ENCODE peak calls at places on chromosome 21, in eight cellular contexts. R, Y, L, M, H, T, Z and F are unnamed samples. For H3K4me1 and H3K9me3, the result is how much of the 10 kb centered on the place peaks cover.

GRCh38 chr21:26432410-26432809 is 140.7 kb downstream of the CYYR1 start:
- DNase-seq in H (no peak), Y (no peak), T (no peak), Z (no peak), M (no peak), L (no peak), R (no peak), F (no peak)

GRCh38 chr21:21373969-21374368 is 375.8 kb downstream of the NCAM2 start:
- DNase-seq in H (no peak), R (peak), M (no peak), T (no peak), Z (no peak), L (no peak), Y (peak), F (no peak)

GRCh38 chr21:38308010-38308784 is 51.4 kb downstream of the KCNJ15 start:
- DNase-seq in L (no peak), Y (peak), H (peak), M (no peak), T (no peak), Z (peak), R (peak), F (no peak)

GRCh38 chr21:36504067-36505058 is 24.4 kb upstream of the CLDN14 start:
- DNase-seq in H (no peak), R (peak), L (peak), Z (no peak), Y (peak), M (no peak), T (no peak), F (peak)

GRCh38 chr21:26273686-26274313 is 103.2 kb upstream of the APP start:
- DNase-seq in H (no peak), Y (no peak), L (no peak), Z (no peak), M (no peak), R (no peak), T (no peak), F (no peak)

GRCh38 chr21:15061284-15061683 is 3.5 kb downstream of the NRIP1 start:
- DNase-seq in Y (no peak), L (no peak), R (no peak), M (no peak), H (no peak), T (no peak), Z (no peak), F (no peak)

GRCh38 chr21:29125199-29125598 is 5.2 kb upstream of the MAP3K7CL start:
- DNase-seq in H (no peak), Y (no peak), L (no peak), R (no peak), Z (no peak), T (no peak), M (no peak), F (no peak)

GRCh38 chr21:38487906-38488639 is 10.2 kb downstream of the ERG start:
- DNase-seq in T (no peak), L (no peak), M (no peak), R (no peak), H (no peak), Z (no peak), Y (no peak), F (no peak)

GRCh38 chr21:46129846-46130651 is 25.3 kb downstream of the FTCD start:
- DNase-seq in Z (no peak), R (no peak), L (no peak), T (peak), M (no peak), H (peak), Y (no peak), F (no peak)

GRCh38 chr21:28018741-28019669 is 973.7 kb downstream of the LTN1 start:
- DNase-seq in Y (no peak), R (peak), H (no peak), T (peak), M (no peak), Z (no peak), L (no peak), F (no peak)

GRCh38 chr21:23452384-23453083 is 2154.7 kb downstream of the MRPL39 start:
- DNase-seq in R (no peak), T (no peak), Z (no peak), M (no peak), H (no peak), Y (no peak), L (no peak), F (peak)

GRCh38 chr21:38504056-38504455 is 5.8 kb upstream of the ERG start:
- DNase-seq in R (peak), H (no peak), Y (no peak), Z (no peak), L (no peak), T (no peak), M (no peak), F (no peak)

GRCh38 chr21:36730291-36731281 is 31.7 kb downstream of the SIM2 start:
- DNase-seq in T (no peak), L (no peak), R (no peak), Y (no peak), M (no peak), H (peak), Z (no peak), F (no peak)

GRCh38 chr21:25952306-25952705 is 217.5 kb downstream of the GABPA start:
- DNase-seq in M (no peak), T (no peak), Z (no peak), L (peak), Y (no peak), R (no peak), H (no peak), F (no peak)

GRCh38 chr21:32726742-32727477 is 903 bp downstream of the SYNJ1 start:
- DNase-seq in L (peak), H (no peak), T (no peak), M (no peak), Y (peak), Z (no peak), R (peak), F (no peak)

GRCh38 chr21:32378956-32379355 is 13.9 kb downstream of the URB1 start:
- DNase-seq in L (no peak), H (peak), Z (no peak), Y (peak), M (no peak), T (peak), R (peak), F (no peak)

GRCh38 chr21:30733026-30733425 is 14.0 kb downstream of the KRTAP21-2 start:
- DNase-seq in H (no peak), T (no peak), Z (no peak), M (no peak), R (no peak), L (peak), Y (no peak), F (no peak)

GRCh38 chr21:17611414-17612022 is 1.2 kb downstream of the BTG3 start:
- DNase-seq in M (peak), Z (peak), L (peak), R (peak), Y (peak), T (peak), H (peak), F (no peak)

GRCh38 chr21:26587621-26588260 is 14.7 kb upstream of the CYYR1 start:
- DNase-seq in H (no peak), Z (no peak), T (no peak), M (no peak), L (peak), R (peak), Y (peak), F (no peak)

GRCh38 chr21:34520769-34521508 is 8.9 kb upstream of the KCNE1 start:
- DNase-seq in T (no peak), Z (no peak), M (no peak), Y (no peak), L (no peak), R (no peak), H (no peak), F (no peak)

GRCh38 chr21:34522284-34522683 is 10.3 kb upstream of the KCNE1 start:
- DNase-seq in T (no peak), L (no peak), M (no peak), H (no peak), Z (no peak), R (no peak), Y (no peak), F (no peak)

GRCh38 chr21:34519694-34520093 is 7.7 kb upstream of the KCNE1 start:
- DNase-seq in H (no peak), M (no peak), L (no peak), Z (no peak), R (no peak), T (no peak), Y (no peak), F (no peak)

GRCh38 chr21:34523019-34523418 is 11.0 kb upstream of the KCNE1 start:
- DNase-seq in M (no peak), R (no peak), T (no peak), H (no peak), Z (no peak), Y (no peak), L (no peak), F (no peak)

DNA sequence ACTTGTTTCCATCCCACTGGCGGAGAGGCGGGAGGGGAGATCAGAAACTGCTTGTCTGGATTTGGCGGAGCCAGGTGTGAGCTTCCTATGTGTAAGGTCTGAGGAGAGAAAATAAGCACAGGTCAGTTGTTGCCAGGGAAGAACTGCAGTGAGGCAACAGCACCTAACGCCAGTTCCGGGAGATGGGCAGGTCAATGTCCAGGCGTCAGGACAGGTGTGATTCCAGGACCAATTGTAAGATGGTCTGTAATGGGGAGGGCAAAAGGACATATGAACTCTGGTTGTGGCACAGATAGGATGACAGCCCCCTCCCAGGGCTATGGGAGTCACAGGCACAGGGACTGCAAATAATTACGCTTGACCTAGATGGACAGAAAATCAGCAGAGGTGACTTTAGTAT is 9.6 kb upstream of the KCNE1 start:
- DNase-seq in H (no peak), Y (no peak), T (no peak), R (no peak), Z (no peak), M (no peak), L (no peak), F (no peak)
- H3K27ac ChIP-seq in H (no peak), Y (no peak), T (no peak), R (no peak), Z (no peak), M (no peak), L (no peak), F (no peak)

DNA sequence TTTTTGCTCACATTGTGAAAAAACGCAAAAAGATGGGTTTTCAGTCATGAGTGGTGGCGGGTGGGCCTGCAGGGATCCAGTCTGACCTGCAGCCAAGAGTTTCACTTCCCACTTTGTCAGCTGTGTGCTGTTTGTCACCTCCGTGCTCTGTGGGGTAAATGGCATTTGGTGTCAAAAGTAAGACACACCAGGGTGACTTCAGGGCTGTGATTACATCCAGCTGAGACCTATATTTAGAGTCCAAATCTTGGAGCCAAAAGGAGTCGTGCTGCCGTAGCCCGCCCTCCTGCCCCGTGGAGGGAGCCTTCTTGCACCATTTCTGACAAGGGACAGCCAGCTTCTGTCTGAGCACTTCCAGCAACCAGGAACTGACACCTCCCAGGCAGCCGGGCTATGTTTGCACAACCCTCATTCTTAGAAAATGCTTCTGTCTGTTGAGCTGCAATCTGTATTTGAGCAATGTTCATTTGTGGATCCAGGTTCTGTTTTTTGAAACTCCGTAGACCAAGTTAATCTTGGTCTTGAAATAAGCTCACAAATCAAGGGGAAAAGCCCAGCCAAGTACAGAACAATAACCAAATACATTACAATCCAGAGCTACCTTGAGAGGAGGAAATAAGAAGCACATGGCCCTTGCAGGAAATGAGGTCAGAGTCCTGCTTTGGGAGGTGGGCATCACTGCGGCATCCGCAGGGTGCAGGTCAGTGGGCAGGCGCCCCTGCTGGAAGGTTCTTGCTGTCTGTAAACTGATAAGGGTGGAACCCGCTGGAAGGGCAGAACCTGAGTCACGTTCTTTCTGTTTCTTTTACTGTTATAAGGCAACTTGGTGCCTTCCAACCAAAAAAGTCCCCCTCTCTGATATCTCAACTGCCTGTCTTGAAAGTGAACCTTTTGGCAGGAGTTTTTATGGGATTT is 14.4 kb downstream of the ABCG1 start:
- DNase-seq in T (peak), H (peak), M (peak), Y (peak), Z (peak), R (peak), L (no peak), F (no peak)
- H3K4me1 ChIP-seq in T (half or more), H (half or more), M (half or more), Y (under half), Z (under half), R (under half), L (under half), F (under half)

DNA sequence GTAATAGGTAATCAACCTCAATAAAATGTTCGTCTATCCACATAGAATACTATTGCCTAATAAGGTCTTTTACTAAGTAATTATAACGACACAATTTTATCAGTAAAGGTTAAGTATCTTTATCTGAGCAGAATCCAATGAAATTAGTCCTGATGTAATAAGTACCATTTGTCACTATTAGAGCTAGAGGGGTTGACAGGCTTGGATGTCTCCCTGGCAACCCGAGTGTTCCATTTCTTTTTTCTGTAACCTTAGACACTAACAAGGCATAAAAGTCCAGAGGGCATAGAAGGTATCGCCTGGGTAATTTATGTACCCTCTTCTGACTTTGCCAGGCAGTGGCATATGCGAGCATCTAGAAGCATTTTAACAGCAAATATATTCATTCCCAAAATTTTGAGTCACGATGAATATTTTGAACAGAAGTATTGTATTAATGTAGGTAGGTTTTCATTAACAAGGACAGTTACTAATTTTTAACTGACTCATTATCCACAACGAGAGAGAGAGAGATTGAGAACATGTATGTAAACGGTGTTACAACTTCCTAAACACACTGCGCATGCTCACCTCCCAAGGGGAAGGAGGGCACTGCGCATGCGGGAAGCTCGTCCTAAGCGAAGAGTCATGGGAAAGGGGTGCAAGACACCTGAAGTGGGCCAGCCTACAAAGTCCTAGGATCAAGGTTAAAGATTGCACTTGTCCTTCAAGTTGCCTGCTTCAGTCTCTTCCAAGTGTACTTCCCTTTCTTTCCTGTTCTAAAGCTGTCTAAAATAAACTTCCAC is 423.9 kb downstream of the DSCAM start:
- DNase-seq in Y (no peak), M (no peak), Z (no peak), T (no peak), H (no peak), R (no peak), L (no peak), F (no peak)
- H3K9me3 ChIP-seq in Y (under half), M (under half), Z (under half), T (under half), H (under half), R (under half), L (under half), F (under half)

GRCh38 chr21:45088116-45088515 is 13.7 kb downstream of the ADARB1 start:
- DNase-seq in R (no peak), Y (no peak), L (no peak), Z (no peak), M (no peak), T (no peak), H (no peak), F (no peak)
- H3K27ac ChIP-seq in R (no peak), Y (no peak), L (no peak), Z (no peak), M (no peak), T (no peak), H (no peak), F (no peak)

GRCh38 chr21:34074283-34075098 is 1.1 kb downstream of the MRPS6 start:
- DNase-seq in R (peak), T (no peak), L (peak), M (no peak), Z (no peak), Y (peak), H (no peak), F (no peak)

GRCh38 chr21:34075760-34076159 is 2.4 kb downstream of the MRPS6 start:
- DNase-seq in H (no peak), Z (no peak), L (no peak), Y (peak), R (peak), T (no peak), M (no peak), F (no peak)

GRCh38 chr21:34076835-34077234 is 3.5 kb downstream of the MRPS6 start:
- DNase-seq in H (no peak), L (no peak), M (no peak), Z (no peak), T (no peak), Y (no peak), R (no peak), F (no peak)

GRCh38 chr21:34073749-34074282 is 438 bp downstream of the MRPS6 start:
- DNase-seq in H (peak), L (no peak), M (no peak), R (no peak), Z (peak), Y (peak), T (peak), F (no peak)

DNA sequence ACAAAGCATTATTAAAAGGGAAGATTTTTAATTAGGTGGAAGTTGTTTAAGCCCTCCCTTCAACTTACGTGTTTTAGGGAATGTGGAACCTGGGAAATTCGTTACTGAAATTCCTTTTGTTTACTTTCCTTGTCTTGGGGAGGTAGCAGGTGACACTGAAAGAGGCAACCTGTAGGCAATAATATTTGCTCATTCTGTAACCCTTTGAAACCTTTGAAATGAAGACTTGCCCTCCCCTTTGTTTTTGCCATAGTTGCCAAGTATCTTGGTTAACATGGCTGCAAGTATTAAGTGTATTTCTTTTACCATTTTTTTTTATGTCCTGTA is 1.7 kb downstream of the MRPS6 start:
- DNase-seq in M (no peak), Y (no peak), H (no peak), L (no peak), Z (no peak), T (no peak), R (no peak), F (no peak)
- H3K4me1 ChIP-seq in M (under half), Y (under half), H (half or more), L (under half), Z (under half), T (half or more), R (under half), F (under half)

DNA sequence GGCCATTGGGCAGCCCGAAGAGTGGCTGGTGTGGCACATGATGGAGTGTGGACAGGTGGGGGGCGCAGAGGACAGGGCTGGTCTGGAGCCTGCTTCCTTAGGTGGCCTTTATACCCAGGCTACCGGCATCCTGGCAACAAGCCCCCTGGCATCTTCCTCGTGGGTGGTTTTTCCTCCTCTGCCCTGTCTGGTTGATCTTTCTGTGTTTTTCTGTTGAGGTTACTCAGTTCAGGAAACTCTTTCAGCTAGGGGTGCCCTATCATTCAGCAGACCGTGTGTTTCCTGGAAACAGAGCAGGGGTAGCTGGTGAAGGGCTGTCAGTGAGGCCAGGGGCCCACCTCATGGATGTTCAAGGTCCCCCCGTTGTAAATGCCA is at the start of gene KRTAP12-4:
- DNase-seq in M (no peak), H (no peak), T (no peak), Y (no peak), Z (no peak), R (no peak), L (no peak), F (no peak)
- H3K9me3 ChIP-seq in M (under half), H (under half), T (under half), Y (under half), Z (under half), R (under half), L (under half), F (under half)

DNA sequence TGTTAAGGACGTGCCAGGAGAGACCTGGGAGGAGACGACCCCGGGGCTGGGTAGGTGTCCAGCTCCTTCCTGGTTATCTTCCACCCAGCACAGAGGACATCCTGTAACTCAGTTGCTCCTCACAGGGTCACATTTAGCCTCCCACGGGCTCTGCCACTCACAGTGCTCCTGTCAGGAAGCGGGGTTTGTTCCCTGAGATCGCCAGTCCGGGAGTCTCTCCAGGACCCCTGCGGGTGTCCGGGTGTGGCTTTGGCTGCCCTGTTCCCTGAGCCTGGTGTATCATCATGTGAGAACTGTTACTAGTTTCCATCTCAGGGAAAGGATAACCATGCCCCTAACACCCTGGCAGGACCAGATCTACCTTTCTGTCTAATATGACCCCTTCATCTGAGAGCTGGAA is 158.2 kb upstream of the RUNX1 start:
- DNase-seq in R (no peak), Z (no peak), T (peak), H (peak), L (no peak), Y (peak), M (no peak), F (no peak)
- H3K27ac ChIP-seq in R (no peak), Z (no peak), T (peak), H (peak), L (no peak), Y (no peak), M (no peak), F (no peak)

GRCh38 chr21:16211339-16212303 is 481.8 kb downstream of the USP25 start:
- DNase-seq in M (no peak), Y (peak), Z (no peak), R (peak), L (peak), T (no peak), H (no peak), F (no peak)
- H3K4me1 ChIP-seq in M (under half), Y (under half), Z (under half), R (under half), L (under half), T (under half), H (under half), F (under half)